ENCODE peak calls at places on chromosomes 7 and 10, in four cellular contexts. K is endodermal cell, T is trophoblast cell, U is kidney. O is an unnamed sample.

GRCh38 chr10:83724471-83725241 is 414.7 kb upstream of the GHITM start:
- DNase-seq in K (no peak), T (no peak), U (no peak), O (no peak)

GRCh38 chr10:80454526-80455460 is 683 bp downstream of the TSPAN14 start:
- DNase-seq in K (peak), T (peak), U (peak), O (no peak)

GRCh38 chr10:130555411-130555750 is 419.2 kb downstream of the GLRX3 start:
- DNase-seq in K (no peak), T (no peak), U (no peak), O (no peak)

GRCh38 chr7:325051-325798 is 35.3 kb downstream of the FOXL3 start:
- DNase-seq in K (no peak), T (no peak), U (peak), O (no peak)

GRCh38 chr10:130243015-130243414 is 106.8 kb downstream of the GLRX3 start:
- DNase-seq in K (peak), T (no peak), U (no peak), O (no peak)

GRCh38 chr10:90407116-90407515 is 450.7 kb downstream of the HTR7 start:
- DNase-seq in K (no peak), T (peak), U (no peak), O (no peak)

GRCh38 chr10:101797403-101798059 is 14.3 kb upstream of the NPM3 start:
- DNase-seq in K (no peak), T (no peak), U (no peak), O (no peak)

GRCh38 chr10:103854265-103854686 is 1.1 kb downstream of the SH3PXD2A start:
- DNase-seq in K (peak), T (no peak), U (no peak), O (no peak)

GRCh38 chr7:57414415-57414814 is 35.6 kb upstream of the ZNF716 start:
- DNase-seq in K (no peak), T (no peak), U (peak), O (no peak)

GRCh38 chr7:81470084-81470723 is 299.6 kb downstream of the HGF start:
- DNase-seq in K (peak), T (peak), U (peak), O (peak)

GRCh38 chr10:119742988-119743646 is 17.3 kb downstream of the INPP5F start:
- DNase-seq in K (no peak), T (no peak), U (no peak), O (no peak)

GRCh38 chr7:29035044-29035740 is 77.1 kb upstream of the TRIL start:
- DNase-seq in K (peak), T (peak), U (no peak), O (no peak)

GRCh38 chr10:3248526-3249255 is 76.1 kb upstream of the PITRM1 start:
- DNase-seq in K (no peak), T (peak), U (no peak), O (peak)

GRCh38 chr10:15824498-15824897 is 35.8 kb downstream of the MINDY3 start:
- DNase-seq in K (no peak), T (peak), U (no peak), O (no peak)

GRCh38 chr10:89144836-89145235 is 62.3 kb downstream of the CH25H start:
- DNase-seq in K (no peak), T (no peak), U (no peak), O (no peak)

GRCh38 chr10:133277277-133277992 is 767 bp upstream of the ADAM8 start:
- DNase-seq in K (no peak), T (peak), U (peak), O (no peak)

GRCh38 chr10:133274751-133275682 is 1.7 kb downstream of the ADAM8 start:
- DNase-seq in K (no peak), T (peak), U (peak), O (no peak)

GRCh38 chr10:133275683-133276092 is 980 bp downstream of the ADAM8 start:
- DNase-seq in K (no peak), T (peak), U (peak), O (no peak)

GRCh38 chr10:133276435-133277201 is at the start of gene ADAM8:
- DNase-seq in K (peak), T (peak), U (peak), O (no peak)

DNA sequence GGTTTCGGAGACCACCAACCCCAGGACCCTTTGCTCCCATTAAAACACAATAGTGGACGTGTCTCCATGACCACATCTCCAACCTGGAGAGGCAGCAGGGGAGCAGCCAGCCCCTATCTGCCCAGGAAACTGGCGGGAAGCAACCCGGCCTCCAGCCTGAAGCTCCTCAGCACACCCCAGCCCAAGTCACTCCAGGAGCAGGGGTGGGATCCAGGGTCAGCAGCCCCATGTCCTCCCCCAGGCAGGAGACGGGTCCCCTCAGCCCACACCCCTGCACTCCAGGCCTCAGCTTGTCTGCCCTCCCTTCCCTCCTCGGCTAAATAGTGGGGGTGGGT is 601 bp downstream of the ADAM8 start:
- DNase-seq in K (no peak), T (no peak), U (peak), O (no peak)
- H3K9ac ChIP-seq in K (no peak), T (no peak), U (no peak), O (no peak)

GRCh38 chr7:151103973-151104372 is 17.7 kb downstream of the AGAP3 start:
- DNase-seq in K (no peak), T (no peak), U (no peak), O (no peak)

GRCh38 chr7:151107882-151108281 is 21.6 kb downstream of the AGAP3 start:
- DNase-seq in K (no peak), T (no peak), U (peak), O (no peak)

GRCh38 chr7:151102991-151103390 is 16.7 kb downstream of the AGAP3 start:
- DNase-seq in K (no peak), T (no peak), U (no peak), O (no peak)

GRCh38 chr7:151101621-151102396 is 15.5 kb downstream of the AGAP3 start:
- DNase-seq in K (no peak), T (no peak), U (peak), O (no peak)

GRCh38 chr7:151104411-151105235 is 18.3 kb downstream of the AGAP3 start:
- DNase-seq in K (peak), T (no peak), U (peak), O (no peak)
- H3K9ac ChIP-seq in K (no peak), T (no peak), U (no peak), O (no peak)

GRCh38 chr7:130256716-130257115 is 9.9 kb upstream of the CPA2 start:
- DNase-seq in K (no peak), T (no peak), U (no peak), O (peak)
- H3K9ac ChIP-seq in K (no peak), T (no peak), U (no peak), O (no peak)

DNA sequence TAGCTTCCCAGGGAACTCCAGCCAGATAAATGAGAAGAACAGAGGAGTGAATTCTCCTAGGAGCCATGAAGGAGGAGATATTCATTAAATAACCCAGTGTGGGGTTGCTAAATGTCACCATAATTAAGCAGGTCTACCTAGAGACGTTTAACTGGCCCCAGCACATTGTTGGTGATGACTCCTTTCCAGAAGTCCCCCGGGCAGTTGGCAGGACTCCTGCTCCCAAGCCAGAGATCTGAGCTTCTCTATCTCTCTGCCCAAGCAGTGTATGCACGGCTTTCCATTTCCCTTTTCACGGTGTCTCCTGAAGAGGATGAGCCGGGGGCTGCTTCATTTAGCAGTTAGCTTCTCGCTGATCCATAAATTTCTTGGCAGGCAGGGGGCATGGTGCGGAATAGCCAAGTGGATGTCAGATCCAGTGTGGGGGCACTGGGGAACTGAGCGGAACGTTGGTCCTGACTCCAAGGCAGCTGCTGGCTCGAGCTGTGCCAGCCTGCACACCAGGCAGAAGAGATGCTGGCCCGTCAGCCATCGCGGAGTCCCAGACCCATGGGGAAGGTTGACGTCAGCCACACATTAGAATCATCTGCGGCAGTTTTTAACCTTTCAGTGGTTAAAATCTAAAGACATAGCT is 142.0 kb upstream of the NPY start:
- DNase-seq in K (no peak), T (no peak), U (no peak), O (no peak)
- H3K9ac ChIP-seq in K (no peak), T (no peak), U (no peak), O (no peak)

GRCh38 chr7:36658603-36659516 is 65.4 kb downstream of the AOAH start:
- DNase-seq in K (peak), T (peak), U (no peak), O (peak)
- H3K9ac ChIP-seq in K (peak), T (no peak), U (no peak), O (no peak)

GRCh38 chr7:158821173-158822021 is 7.9 kb downstream of the ESYT2 start:
- DNase-seq in K (peak), T (peak), U (no peak), O (no peak)
- H3K9ac ChIP-seq in K (no peak), T (peak), U (no peak), O (no peak)

GRCh38 chr10:60025279-60025678 is 118.9 kb upstream of the CCDC6 start:
- DNase-seq in K (no peak), T (no peak), U (no peak), O (no peak)

GRCh38 chr10:60023475-60023874 is 117.1 kb upstream of the CCDC6 start:
- DNase-seq in K (no peak), T (no peak), U (no peak), O (no peak)

GRCh38 chr10:60021324-60021723 is 115.0 kb upstream of the CCDC6 start:
- DNase-seq in K (no peak), T (no peak), U (no peak), O (no peak)

GRCh38 chr10:60029441-60029840 is 123.1 kb upstream of the CCDC6 start:
- DNase-seq in K (no peak), T (no peak), U (no peak), O (no peak)

GRCh38 chr10:60024506-60024905 is 118.2 kb upstream of the CCDC6 start:
- DNase-seq in K (no peak), T (no peak), U (no peak), O (no peak)
- H3K9ac ChIP-seq in K (no peak), T (no peak), U (no peak), O (no peak)

O was measured in NT2/D1.